ENCODE peak calls at places on chromosomes 6 and 20, in seven cellular contexts. Z is naive thymus-derived CD8-positive, alpha-beta T cell; U is mucosa of descending colon; P is KG1; X is activated gamma-delta T cell treated with Interleukin-2 at 50 U/mL for 16 hours; D is fibroblast of mammary gland; S is anterior cingulate cortex. F is an unnamed sample.

GRCh38 chr6:169839493-169839892 is 88.1 kb downstream of the ERMARD start:
- DNase-seq in P (no peak), U (no peak), S (no peak), D (no peak), X (no peak), Z (no peak), F (no peak)

GRCh38 chr6:155314773-155315515 is 660 bp upstream of the TFB1M start:
- DNase-seq in X (no peak), U (peak; percentile 46), P (peak; percentile 92), Z (peak; percentile 4), D (peak; percentile 95), S (peak; percentile 19), F (no peak)

GRCh38 chr6:27178001-27178730 is 69.3 kb upstream of the PRSS16 start:
- DNase-seq in D (peak; percentile 91), P (no peak), Z (peak; percentile 60), X (peak; percentile 27), S (peak; percentile 48), U (no peak), F (peak; percentile 71)

GRCh38 chr6:150373260-150373701 is 4.5 kb downstream of the IYD start:
- DNase-seq in D (peak; percentile 88), X (no peak), Z (no peak), P (no peak), S (no peak), U (no peak), F (no peak)

GRCh38 chr20:51628533-51629398 is 86.2 kb upstream of the NFATC2 start:
- DNase-seq in Z (no peak), D (peak; percentile 92), S (no peak), X (no peak), U (no peak), P (no peak), F (no peak)

GRCh38 chr6:26536571-26537159 is 1.5 kb upstream of the HMGN4 start:
- DNase-seq in D (peak; percentile 82), X (peak; percentile 9), P (peak; percentile 41), S (peak; percentile 4), U (no peak), Z (peak; percentile 28), F (peak; percentile 24)

GRCh38 chr6:168737481-168737880 is 296.5 kb downstream of the SMOC2 start:
- DNase-seq in X (no peak), S (no peak), P (no peak), U (no peak), D (peak; percentile 22), Z (no peak), F (no peak)

GRCh38 chr6:149286905-149287304 is 30.6 kb upstream of the TAB2 start:
- DNase-seq in X (no peak), D (no peak), S (no peak), U (no peak), Z (no peak), P (no peak), F (no peak)

GRCh38 chr20:45067558-45067957 is 33.4 kb downstream of the KCNS1 start:
- DNase-seq in Z (no peak), D (peak; percentile 32), X (no peak), P (no peak), U (no peak), S (no peak), F (no peak)

GRCh38 chr20:36541227-36542018 is at the start of gene MYL9:
- DNase-seq in Z (no peak), S (no peak), D (peak; percentile 40), P (no peak), U (peak; percentile 85), X (no peak), F (no peak)

F was measured in central memory CD4-positive, alpha-beta T cell.